ENCODE peak calls at places on chromosomes 12 and 14, in eight cellular contexts. H is iPS-NIHi11, S is BE2C, D is esophagus muscularis mucosa, C is MV-4-11, I is uterus, P is foreskin fibroblast, A is T-cell. Z is an unnamed sample.

GRCh38 chr12:108305520-108305919 is 33.6 kb downstream of the CMKLR1 start:
- DNase-seq in H (no peak), S (peak), D (peak), C (peak), I (peak), P (peak), A (no peak), Z (no peak)

GRCh38 chr14:68862954-68863594 is 70.2 kb upstream of the ZFP36L1 start:
- DNase-seq in H (peak), S (peak), D (no peak), C (peak), I (peak), P (peak), A (peak), Z (peak)

GRCh38 chr12:109617496-109617895 is 43.9 kb downstream of the MVK start:
- DNase-seq in H (no peak), S (no peak), D (no peak), C (no peak), I (no peak), P (no peak), A (no peak), Z (no peak)

GRCh38 chr14:31269599-31270195 is 62.1 kb upstream of the HECTD1 start:
- DNase-seq in H (no peak), S (no peak), D (no peak), C (no peak), I (no peak), P (no peak), A (no peak), Z (no peak)

GRCh38 chr14:68506645-68507405 is 286.0 kb downstream of the ZFP36L1 start:
- DNase-seq in H (no peak), S (no peak), D (no peak), C (no peak), I (no peak), P (no peak), A (peak), Z (no peak)

GRCh38 chr12:53070901-53071492 is 8.2 kb downstream of the SPRYD3 start:
- DNase-seq in H (no peak), S (no peak), D (no peak), C (peak), I (peak), P (no peak), A (no peak), Z (no peak)

GRCh38 chr14:101127239-101127638 is 223.7 kb upstream of the RTL1 start:
- DNase-seq in H (no peak), S (peak), D (peak), C (no peak), I (no peak), P (no peak), A (no peak), Z (no peak)

GRCh38 chr14:101980700-101981099 is 16.3 kb downstream of the DYNC1H1 start:
- DNase-seq in H (peak), S (no peak), D (peak), C (peak), I (peak), P (peak), A (no peak), Z (no peak)

GRCh38 chr14:56482306-56482705 is 97.3 kb upstream of the TMEM260 start:
- DNase-seq in H (peak), S (peak), D (no peak), C (peak), I (no peak), P (no peak), A (no peak), Z (no peak)

GRCh38 chr12:106583578-106584103 is 837 bp downstream of the RFX4 start:
- DNase-seq in H (peak), S (no peak), D (peak), C (no peak), I (no peak), P (no peak), A (no peak), Z (no peak)

GRCh38 chr14:56087824-56088571 is 30.2 kb upstream of the PELI2 start:
- DNase-seq in H (no peak), S (no peak), D (no peak), C (peak), I (no peak), P (no peak), A (no peak), Z (no peak)

GRCh38 chr12:106919910-106920544 is 35.7 kb upstream of the TMEM263 start:
- DNase-seq in H (peak), S (peak), D (no peak), C (peak), I (no peak), P (peak), A (no peak), Z (no peak)

GRCh38 chr12:28610401-28611114 is 420.3 kb downstream of the CCDC91 start:
- DNase-seq in H (no peak), S (no peak), D (no peak), C (no peak), I (no peak), P (no peak), A (no peak), Z (no peak)

GRCh38 chr14:96681826-96682225 is 115.4 kb upstream of the VRK1 start:
- DNase-seq in H (no peak), S (no peak), D (no peak), C (no peak), I (no peak), P (peak), A (no peak), Z (no peak)

GRCh38 chr14:82431031-82431430 is 897.4 kb upstream of the SEL1L start:
- DNase-seq in H (no peak), S (no peak), D (no peak), C (no peak), I (no peak), P (no peak), A (no peak), Z (no peak)

GRCh38 chr12:46082473-46082872 is 92.1 kb upstream of the SCAF11 start:
- DNase-seq in H (no peak), S (no peak), D (no peak), C (no peak), I (no peak), P (no peak), A (no peak), Z (no peak)

GRCh38 chr12:131402781-131403396 is 308.0 kb upstream of the SFSWAP start:
- DNase-seq in H (no peak), S (no peak), D (no peak), C (no peak), I (no peak), P (no peak), A (no peak), Z (no peak)

GRCh38 chr12:42756841-42757661 is 167.5 kb upstream of the PRICKLE1 start:
- DNase-seq in H (peak), S (no peak), D (peak), C (no peak), I (peak), P (peak), A (no peak), Z (no peak)

GRCh38 chr14:100237735-100238418 is 1.1 kb upstream of the YY1 start:
- DNase-seq in H (peak), S (peak), D (no peak), C (peak), I (no peak), P (peak), A (peak), Z (peak)

GRCh38 chr12:109931143-109931542 is 31.1 kb downstream of the TCHP start:
- DNase-seq in H (no peak), S (no peak), D (no peak), C (no peak), I (no peak), P (no peak), A (no peak), Z (no peak)

GRCh38 chr12:107590369-107591094 is 95.1 kb upstream of the PWP1 start:
- DNase-seq in H (no peak), S (no peak), D (no peak), C (no peak), I (no peak), P (no peak), A (no peak), Z (no peak)

GRCh38 chr12:59382678-59383425 is 213.0 kb upstream of the SLC16A7 start:
- DNase-seq in H (no peak), S (no peak), D (no peak), C (no peak), I (no peak), P (peak), A (no peak), Z (no peak)

GRCh38 chr12:107906719-107907118 is 132.2 kb downstream of the ASCL4 start:
- DNase-seq in H (no peak), S (no peak), D (no peak), C (peak), I (no peak), P (no peak), A (no peak), Z (no peak)

GRCh38 chr12:53791735-53792326 is 40.1 kb upstream of the CISTR start:
- DNase-seq in H (peak), S (peak), D (no peak), C (no peak), I (no peak), P (no peak), A (peak), Z (peak)

Z was measured in CD8-positive, alpha-beta T cell.